ENCODE peak calls at places on chromosome 6, in five cellular contexts. One of them, this sample, is unnamed.

GRCh38 chr6:52595000-52595795 is 18.3 kb upstream of the TRAM2 start:
- DNase-seq in IMR-90: peak; percentile 94
- DNase-seq in mesendoderm: peak; percentile 63
- DNase-seq in mesenchymal stem cell: peak; percentile 96
- DNase-seq in neuronal stem cell: no peak
- DNase-seq in this sample: peak; percentile 43

GRCh38 chr6:32178547-32179440 is 589 bp downstream of the RNF5 start:
- DNase-seq in IMR-90: no peak
- DNase-seq in mesendoderm: no peak
- DNase-seq in mesenchymal stem cell: no peak
- DNase-seq in neuronal stem cell: no peak
- DNase-seq in this sample: no peak

GRCh38 chr6:30325873-30326445 is 768 bp upstream of the TRIM39 start:
- DNase-seq in IMR-90: no peak
- DNase-seq in mesendoderm: peak; percentile 96
- DNase-seq in mesenchymal stem cell: no peak
- DNase-seq in neuronal stem cell: peak; percentile 58
- DNase-seq in this sample: peak; percentile 92

GRCh38 chr6:17225767-17226166 is 55.4 kb upstream of the RBM24 start:
- DNase-seq in IMR-90: no peak
- DNase-seq in mesendoderm: no peak
- DNase-seq in mesenchymal stem cell: no peak
- DNase-seq in neuronal stem cell: no peak
- DNase-seq in this sample: no peak

GRCh38 chr6:26107935-26108334 is 20.7 kb downstream of the HFE start:
- DNase-seq in IMR-90: no peak
- DNase-seq in mesendoderm: no peak
- DNase-seq in mesenchymal stem cell: no peak
- DNase-seq in neuronal stem cell: no peak
- DNase-seq in this sample: no peak

GRCh38 chr6:23696946-23697345 is 429.1 kb upstream of the NRSN1 start:
- DNase-seq in IMR-90: no peak
- DNase-seq in mesendoderm: no peak
- DNase-seq in mesenchymal stem cell: no peak
- DNase-seq in neuronal stem cell: no peak
- DNase-seq in this sample: no peak

GRCh38 chr6:164130151-164130550 is 715.6 kb downstream of the QKI start:
- DNase-seq in IMR-90: no peak
- DNase-seq in mesendoderm: no peak
- DNase-seq in mesenchymal stem cell: no peak
- DNase-seq in neuronal stem cell: no peak
- DNase-seq in this sample: no peak

GRCh38 chr6:54060286-54060685 is 51.0 kb upstream of the MLIP start:
- DNase-seq in IMR-90: peak; percentile 53
- DNase-seq in mesendoderm: peak; percentile 92
- DNase-seq in mesenchymal stem cell: peak; percentile 60
- DNase-seq in neuronal stem cell: no peak
- DNase-seq in this sample: no peak

GRCh38 chr6:122832515-122833228 is 43.6 kb downstream of the SMPDL3A start:
- DNase-seq in IMR-90: no peak
- DNase-seq in mesendoderm: no peak
- DNase-seq in mesenchymal stem cell: no peak
- DNase-seq in neuronal stem cell: no peak
- DNase-seq in this sample: no peak

GRCh38 chr6:16419636-16420331 is 181.4 kb downstream of the GMPR start:
- DNase-seq in IMR-90: no peak
- DNase-seq in mesendoderm: no peak
- DNase-seq in mesenchymal stem cell: no peak
- DNase-seq in neuronal stem cell: no peak
- DNase-seq in this sample: no peak

GRCh38 chr6:10316327-10316726 is 98.5 kb downstream of the TFAP2A start:
- DNase-seq in IMR-90: peak; percentile 72
- DNase-seq in mesendoderm: no peak
- DNase-seq in mesenchymal stem cell: peak; percentile 72
- DNase-seq in neuronal stem cell: no peak
- DNase-seq in this sample: no peak

GRCh38 chr6:150377211-150377781 is 8.5 kb downstream of the IYD start:
- DNase-seq in IMR-90: no peak
- DNase-seq in mesendoderm: peak; percentile 68
- DNase-seq in mesenchymal stem cell: peak; percentile 3
- DNase-seq in neuronal stem cell: peak; percentile 17
- DNase-seq in this sample: no peak

GRCh38 chr6:108844632-108845031 is 3.6 kb upstream of the ARMC2 start:
- DNase-seq in IMR-90: no peak
- DNase-seq in mesendoderm: no peak
- DNase-seq in mesenchymal stem cell: no peak
- DNase-seq in neuronal stem cell: no peak
- DNase-seq in this sample: no peak

GRCh38 chr6:132023490-132023889 is 72.3 kb upstream of the CCN2 start:
- DNase-seq in IMR-90: no peak
- DNase-seq in mesendoderm: peak; percentile 58
- DNase-seq in mesenchymal stem cell: no peak
- DNase-seq in neuronal stem cell: no peak
- DNase-seq in this sample: peak; percentile 38

GRCh38 chr6:134373282-134373922 is 55.5 kb upstream of the SGK1 start:
- DNase-seq in IMR-90: peak; percentile 93
- DNase-seq in mesendoderm: no peak
- DNase-seq in mesenchymal stem cell: peak; percentile 94
- DNase-seq in neuronal stem cell: no peak
- DNase-seq in this sample: no peak

GRCh38 chr6:26003102-26003694 is 40.6 kb downstream of the TRIM38 start:
- DNase-seq in IMR-90: peak; percentile 56
- DNase-seq in mesendoderm: peak; percentile 70
- DNase-seq in mesenchymal stem cell: peak; percentile 71
- DNase-seq in neuronal stem cell: no peak
- DNase-seq in this sample: peak; percentile 64

GRCh38 chr6:157033428-157034140 is 256.4 kb downstream of the ARID1B start:
- DNase-seq in IMR-90: peak; percentile 30
- DNase-seq in mesendoderm: no peak
- DNase-seq in mesenchymal stem cell: peak; percentile 49
- DNase-seq in neuronal stem cell: no peak
- DNase-seq in this sample: no peak

GRCh38 chr6:170438402-170438753 is 114.7 kb downstream of the PSMB1 start:
- DNase-seq in IMR-90: peak; percentile 99
- DNase-seq in mesendoderm: peak; percentile 98
- DNase-seq in mesenchymal stem cell: peak; percentile 99
- DNase-seq in neuronal stem cell: peak; percentile 93
- DNase-seq in this sample: peak; percentile 82

GRCh38 chr6:140446241-140446640 is 1071.8 kb upstream of the CITED2 start:
- DNase-seq in IMR-90: no peak
- DNase-seq in mesendoderm: peak; percentile 36
- DNase-seq in mesenchymal stem cell: no peak
- DNase-seq in neuronal stem cell: no peak
- DNase-seq in this sample: no peak

GRCh38 chr6:96931198-96931597 is 6.7 kb downstream of the KLHL32 start:
- DNase-seq in IMR-90: no peak
- DNase-seq in mesendoderm: no peak
- DNase-seq in mesenchymal stem cell: no peak
- DNase-seq in neuronal stem cell: no peak
- DNase-seq in this sample: no peak

GRCh38 chr6:11613858-11614257 is 76.3 kb downstream of the TMEM170B start:
- DNase-seq in IMR-90: peak; percentile 98
- DNase-seq in mesendoderm: peak; percentile 44
- DNase-seq in mesenchymal stem cell: peak; percentile 94
- DNase-seq in neuronal stem cell: no peak
- DNase-seq in this sample: no peak

GRCh38 chr6:137799950-137800568 is 67.0 kb upstream of the TNFAIP3 start:
- DNase-seq in IMR-90: peak; percentile 67
- DNase-seq in mesendoderm: peak; percentile 68
- DNase-seq in mesenchymal stem cell: peak; percentile 56
- DNase-seq in neuronal stem cell: no peak
- DNase-seq in this sample: peak; percentile 39

GRCh38 chr6:43478008-43478372 is 620 bp downstream of the TJAP1 start:
- DNase-seq in IMR-90: no peak
- DNase-seq in mesendoderm: no peak
- DNase-seq in mesenchymal stem cell: no peak
- DNase-seq in neuronal stem cell: no peak
- DNase-seq in this sample: no peak

GRCh38 chr6:113903666-113904330 is 46.7 kb downstream of the MARCKS start:
- DNase-seq in IMR-90: peak; percentile 58
- DNase-seq in mesendoderm: peak; percentile 28
- DNase-seq in mesenchymal stem cell: peak; percentile 53
- DNase-seq in neuronal stem cell: no peak
- DNase-seq in this sample: no peak

GRCh38 chr6:165556116-165556843 is 106.8 kb downstream of the PDE10A start:
- DNase-seq in IMR-90: peak; percentile 66
- DNase-seq in mesendoderm: no peak
- DNase-seq in mesenchymal stem cell: peak; percentile 11
- DNase-seq in neuronal stem cell: no peak
- DNase-seq in this sample: no peak

GRCh38 chr6:8415305-8415704 is 20.0 kb downstream of the SLC35B3 start:
- DNase-seq in IMR-90: peak; percentile 8
- DNase-seq in mesendoderm: no peak
- DNase-seq in mesenchymal stem cell: no peak
- DNase-seq in neuronal stem cell: no peak
- DNase-seq in this sample: no peak

GRCh38 chr6:153031335-153031955 is 28.9 kb upstream of the MTRF1L start:
- DNase-seq in IMR-90: peak; percentile 64
- DNase-seq in mesendoderm: peak; percentile 15
- DNase-seq in mesenchymal stem cell: peak; percentile 49
- DNase-seq in neuronal stem cell: no peak
- DNase-seq in this sample: no peak

GRCh38 chr6:54916858-54917257 is 70.3 kb downstream of the FAM83B start:
- DNase-seq in IMR-90: peak; percentile 75
- DNase-seq in mesendoderm: no peak
- DNase-seq in mesenchymal stem cell: no peak
- DNase-seq in neuronal stem cell: no peak
- DNase-seq in this sample: no peak

GRCh38 chr6:11911535-11911934 is 100.6 kb upstream of the HIVEP1 start:
- DNase-seq in IMR-90: peak; percentile 29
- DNase-seq in mesendoderm: no peak
- DNase-seq in mesenchymal stem cell: no peak
- DNase-seq in neuronal stem cell: no peak
- DNase-seq in this sample: no peak

GRCh38 chr6:6320901-6321300 is 439 bp upstream of the F13A1 start:
- DNase-seq in IMR-90: no peak
- DNase-seq in mesendoderm: peak; percentile 65
- DNase-seq in mesenchymal stem cell: peak; percentile 28
- DNase-seq in neuronal stem cell: no peak
- DNase-seq in this sample: peak; percentile 34

GRCh38 chr6:31446481-31446880 is 43.1 kb downstream of the MICA start:
- DNase-seq in IMR-90: peak; percentile 43
- DNase-seq in mesendoderm: no peak
- DNase-seq in mesenchymal stem cell: no peak
- DNase-seq in neuronal stem cell: no peak
- DNase-seq in this sample: no peak

GRCh38 chr6:39899540-39900295 is 34.5 kb downstream of the MOCS1 start:
- DNase-seq in IMR-90: peak; percentile 14
- DNase-seq in mesendoderm: no peak
- DNase-seq in mesenchymal stem cell: no peak
- DNase-seq in neuronal stem cell: no peak
- DNase-seq in this sample: no peak
- H4K8ac ChIP-seq in IMR-90: no peak overlapping the region
- H4K8ac ChIP-seq in mesendoderm: no peak overlapping the region
- H4K8ac ChIP-seq in mesenchymal stem cell: no peak overlapping the region
- H4K8ac ChIP-seq in neuronal stem cell: no peak overlapping the region
- H4K8ac ChIP-seq in this sample: no peak overlapping the region

GRCh38 chr6:33925869-33926268 is 122.1 kb upstream of the MLN start:
- DNase-seq in IMR-90: no peak
- DNase-seq in mesendoderm: no peak
- DNase-seq in mesenchymal stem cell: no peak
- DNase-seq in neuronal stem cell: no peak
- DNase-seq in this sample: no peak
- H4K8ac ChIP-seq in IMR-90: no peak overlapping the region
- H4K8ac ChIP-seq in mesendoderm: no peak overlapping the region
- H4K8ac ChIP-seq in mesenchymal stem cell: no peak overlapping the region
- H4K8ac ChIP-seq in neuronal stem cell: no peak overlapping the region
- H4K8ac ChIP-seq in this sample: no peak overlapping the region

DNA sequence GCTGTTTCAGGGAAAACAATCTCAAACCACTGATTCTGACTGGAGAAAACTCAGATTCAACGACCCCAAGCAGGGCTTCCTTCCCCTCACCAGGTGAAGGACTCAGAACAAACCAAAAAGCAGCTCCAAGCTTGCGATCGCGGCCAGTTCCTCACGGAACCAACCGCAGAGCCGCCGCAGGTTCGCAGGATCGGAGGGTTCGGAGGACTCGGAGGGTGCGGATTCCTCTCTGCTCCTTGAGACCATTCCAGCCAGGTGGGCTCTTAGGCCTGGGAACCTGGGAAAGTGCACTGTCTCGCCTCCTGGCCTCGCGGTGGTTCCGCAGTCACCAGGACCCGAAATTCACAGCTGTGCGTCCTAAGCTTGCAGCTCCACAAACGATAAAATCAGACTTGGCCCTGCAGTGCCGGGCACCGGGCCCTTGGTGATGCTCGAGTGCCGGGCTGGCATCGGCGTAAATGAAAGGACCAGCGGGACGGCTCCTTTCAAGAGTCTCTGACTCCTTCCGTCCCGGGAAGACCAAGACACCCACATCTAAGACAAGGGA is 70.0 kb upstream of the PRSS16 start:
- DNase-seq in IMR-90: peak; percentile 83
- DNase-seq in mesendoderm: peak; percentile 97
- DNase-seq in mesenchymal stem cell: peak; percentile 93
- DNase-seq in neuronal stem cell: peak; percentile 87
- DNase-seq in this sample: peak; percentile 90
- H4K8ac ChIP-seq in IMR-90: peak overlapping the region; percentile 79
- H4K8ac ChIP-seq in mesendoderm: no peak overlapping the region
- H4K8ac ChIP-seq in mesenchymal stem cell: peak overlapping the region; percentile 85
- H4K8ac ChIP-seq in neuronal stem cell: no peak overlapping the region
- H4K8ac ChIP-seq in this sample: no peak overlapping the region

GRCh38 chr6:70280462-70280861 is 22.4 kb downstream of the COL9A1 start:
- DNase-seq in IMR-90: no peak
- DNase-seq in mesendoderm: peak; percentile 29
- DNase-seq in mesenchymal stem cell: no peak
- DNase-seq in neuronal stem cell: no peak
- DNase-seq in this sample: peak; percentile 49
- H4K8ac ChIP-seq in IMR-90: no peak overlapping the region
- H4K8ac ChIP-seq in mesendoderm: no peak overlapping the region
- H4K8ac ChIP-seq in mesenchymal stem cell: no peak overlapping the region
- H4K8ac ChIP-seq in neuronal stem cell: no peak overlapping the region
- H4K8ac ChIP-seq in this sample: no peak overlapping the region

This sample was measured in H9.